ENCODE peak calls at places on chromosomes 12 and 14, in seven cellular contexts. One of them, this sample, is unnamed.

GRCh38 chr14:101843665-101844064 is 82.2 kb downstream of the PPP2R5C start:
- DNase-seq in uterus: no peak
- DNase-seq in PC-3: peak
- DNase-seq in fibroblast of lung: no peak
- DNase-seq in Calu3: peak
- DNase-seq in CD4-positive, alpha-beta T cell: no peak
- DNase-seq in left ventricle myocardium inferior: no peak
- DNase-seq in this sample: no peak

GRCh38 chr14:100540141-100540925 is 46.9 kb downstream of the BEGAIN start:
- DNase-seq in fibroblast of lung: no peak
- DNase-seq in left ventricle myocardium inferior: peak
- DNase-seq in CD4-positive, alpha-beta T cell: no peak
- DNase-seq in uterus: peak
- DNase-seq in PC-3: no peak
- DNase-seq in Calu3: peak
- DNase-seq in this sample: peak

GRCh38 chr12:122518908-122519307 is 7.8 kb downstream of the RSRC2 start:
- DNase-seq in CD4-positive, alpha-beta T cell: no peak
- DNase-seq in left ventricle myocardium inferior: no peak
- DNase-seq in Calu3: no peak
- DNase-seq in PC-3: no peak
- DNase-seq in fibroblast of lung: no peak
- DNase-seq in uterus: no peak
- DNase-seq in this sample: no peak

GRCh38 chr14:50941151-50941550 is 3.1 kb downstream of the PYGL start:
- DNase-seq in fibroblast of lung: peak
- DNase-seq in left ventricle myocardium inferior: no peak
- DNase-seq in PC-3: no peak
- DNase-seq in uterus: no peak
- DNase-seq in Calu3: no peak
- DNase-seq in CD4-positive, alpha-beta T cell: no peak
- DNase-seq in this sample: no peak

GRCh38 chr12:13210543-13211190 is 14.1 kb downstream of the EMP1 start:
- DNase-seq in left ventricle myocardium inferior: no peak
- DNase-seq in fibroblast of lung: no peak
- DNase-seq in CD4-positive, alpha-beta T cell: no peak
- DNase-seq in Calu3: no peak
- DNase-seq in PC-3: no peak
- DNase-seq in uterus: no peak
- DNase-seq in this sample: no peak

GRCh38 chr12:93128332-93128707 is 199.2 kb upstream of the EEA1 start:
- DNase-seq in Calu3: no peak
- DNase-seq in uterus: no peak
- DNase-seq in left ventricle myocardium inferior: peak
- DNase-seq in CD4-positive, alpha-beta T cell: no peak
- DNase-seq in PC-3: no peak
- DNase-seq in fibroblast of lung: no peak
- DNase-seq in this sample: no peak

GRCh38 chr12:102484017-102484731 is 3.8 kb upstream of the IGF1 start:
- DNase-seq in left ventricle myocardium inferior: peak
- DNase-seq in CD4-positive, alpha-beta T cell: peak
- DNase-seq in PC-3: peak
- DNase-seq in Calu3: peak
- DNase-seq in fibroblast of lung: peak
- DNase-seq in uterus: peak
- DNase-seq in this sample: peak

GRCh38 chr14:60575008-60575407 is 66.1 kb downstream of the SIX6 start:
- DNase-seq in left ventricle myocardium inferior: no peak
- DNase-seq in CD4-positive, alpha-beta T cell: no peak
- DNase-seq in fibroblast of lung: no peak
- DNase-seq in Calu3: no peak
- DNase-seq in uterus: no peak
- DNase-seq in PC-3: no peak
- DNase-seq in this sample: no peak

GRCh38 chr14:61555056-61555838 is 140.1 kb upstream of the HIF1A start:
- DNase-seq in uterus: no peak
- DNase-seq in left ventricle myocardium inferior: no peak
- DNase-seq in CD4-positive, alpha-beta T cell: no peak
- DNase-seq in Calu3: no peak
- DNase-seq in PC-3: peak
- DNase-seq in fibroblast of lung: peak
- DNase-seq in this sample: no peak

GRCh38 chr14:99562848-99563748 is 40.9 kb downstream of the CCDC85C start:
- DNase-seq in PC-3: peak
- DNase-seq in Calu3: peak
- DNase-seq in uterus: peak
- DNase-seq in CD4-positive, alpha-beta T cell: no peak
- DNase-seq in left ventricle myocardium inferior: peak
- DNase-seq in fibroblast of lung: peak
- DNase-seq in this sample: peak

GRCh38 chr12:27970391-27970980 is 2.0 kb downstream of the PTHLH start:
- DNase-seq in uterus: peak
- DNase-seq in left ventricle myocardium inferior: no peak
- DNase-seq in Calu3: no peak
- DNase-seq in CD4-positive, alpha-beta T cell: no peak
- DNase-seq in fibroblast of lung: peak
- DNase-seq in PC-3: peak
- DNase-seq in this sample: peak

GRCh38 chr12:12294215-12295005 is 27.6 kb upstream of the LRP6 start:
- DNase-seq in left ventricle myocardium inferior: no peak
- DNase-seq in Calu3: no peak
- DNase-seq in uterus: no peak
- DNase-seq in PC-3: no peak
- DNase-seq in CD4-positive, alpha-beta T cell: no peak
- DNase-seq in fibroblast of lung: peak
- DNase-seq in this sample: no peak

GRCh38 chr14:42665083-42665482 is 1058.4 kb downstream of the LRFN5 start:
- DNase-seq in left ventricle myocardium inferior: no peak
- DNase-seq in uterus: no peak
- DNase-seq in Calu3: no peak
- DNase-seq in PC-3: peak
- DNase-seq in fibroblast of lung: no peak
- DNase-seq in CD4-positive, alpha-beta T cell: no peak
- DNase-seq in this sample: no peak

GRCh38 chr12:85711735-85712390 is 124.3 kb downstream of the RASSF9 start:
- DNase-seq in fibroblast of lung: no peak
- DNase-seq in PC-3: no peak
- DNase-seq in left ventricle myocardium inferior: peak
- DNase-seq in uterus: peak
- DNase-seq in Calu3: no peak
- DNase-seq in CD4-positive, alpha-beta T cell: no peak
- DNase-seq in this sample: no peak

GRCh38 chr12:69318225-69318624 is 30.0 kb upstream of the LYZ start:
- DNase-seq in CD4-positive, alpha-beta T cell: no peak
- DNase-seq in uterus: no peak
- DNase-seq in PC-3: no peak
- DNase-seq in fibroblast of lung: no peak
- DNase-seq in Calu3: no peak
- DNase-seq in left ventricle myocardium inferior: no peak
- DNase-seq in this sample: no peak

GRCh38 chr12:66107451-66107915 is 23.1 kb downstream of the LLPH start:
- DNase-seq in PC-3: peak
- DNase-seq in fibroblast of lung: peak
- DNase-seq in uterus: peak
- DNase-seq in left ventricle myocardium inferior: no peak
- DNase-seq in CD4-positive, alpha-beta T cell: no peak
- DNase-seq in Calu3: peak
- DNase-seq in this sample: peak

GRCh38 chr12:121626087-121626852 is at the start of gene ORAI1:
- DNase-seq in PC-3: peak
- DNase-seq in fibroblast of lung: peak
- DNase-seq in CD4-positive, alpha-beta T cell: peak
- DNase-seq in Calu3: peak
- DNase-seq in uterus: peak
- DNase-seq in left ventricle myocardium inferior: peak
- DNase-seq in this sample: peak

GRCh38 chr14:101819251-101819990 is 57.9 kb downstream of the PPP2R5C start:
- DNase-seq in left ventricle myocardium inferior: no peak
- DNase-seq in uterus: no peak
- DNase-seq in CD4-positive, alpha-beta T cell: peak
- DNase-seq in fibroblast of lung: no peak
- DNase-seq in PC-3: no peak
- DNase-seq in Calu3: no peak
- DNase-seq in this sample: no peak

GRCh38 chr14:79246200-79246599 is 965.1 kb downstream of the DIO2 start:
- DNase-seq in uterus: no peak
- DNase-seq in left ventricle myocardium inferior: no peak
- DNase-seq in CD4-positive, alpha-beta T cell: no peak
- DNase-seq in Calu3: no peak
- DNase-seq in PC-3: no peak
- DNase-seq in fibroblast of lung: peak
- DNase-seq in this sample: no peak

GRCh38 chr14:81172353-81172752 is 48.4 kb downstream of the GTF2A1 start:
- DNase-seq in Calu3: no peak
- DNase-seq in PC-3: no peak
- DNase-seq in fibroblast of lung: no peak
- DNase-seq in left ventricle myocardium inferior: no peak
- DNase-seq in uterus: no peak
- DNase-seq in CD4-positive, alpha-beta T cell: no peak
- DNase-seq in this sample: no peak

GRCh38 chr12:101045486-101046474 is 164.3 kb downstream of the SLC5A8 start:
- DNase-seq in left ventricle myocardium inferior: no peak
- DNase-seq in CD4-positive, alpha-beta T cell: no peak
- DNase-seq in uterus: no peak
- DNase-seq in PC-3: no peak
- DNase-seq in Calu3: no peak
- DNase-seq in fibroblast of lung: peak
- DNase-seq in this sample: no peak

GRCh38 chr14:21486640-21487087 is 9.7 kb downstream of the TOX4 start:
- DNase-seq in left ventricle myocardium inferior: no peak
- DNase-seq in Calu3: no peak
- DNase-seq in fibroblast of lung: peak
- DNase-seq in PC-3: no peak
- DNase-seq in uterus: no peak
- DNase-seq in CD4-positive, alpha-beta T cell: no peak
- DNase-seq in this sample: no peak

GRCh38 chr14:106585692-106586091 is 1059.3 kb downstream of the TMEM121 start:
- DNase-seq in left ventricle myocardium inferior: no peak
- DNase-seq in fibroblast of lung: no peak
- DNase-seq in CD4-positive, alpha-beta T cell: no peak
- DNase-seq in PC-3: no peak
- DNase-seq in Calu3: no peak
- DNase-seq in uterus: no peak
- DNase-seq in this sample: no peak

GRCh38 chr14:106586098-106586704 is 1059.8 kb downstream of the TMEM121 start:
- DNase-seq in PC-3: no peak
- DNase-seq in fibroblast of lung: no peak
- DNase-seq in Calu3: peak
- DNase-seq in left ventricle myocardium inferior: no peak
- DNase-seq in uterus: no peak
- DNase-seq in CD4-positive, alpha-beta T cell: peak
- DNase-seq in this sample: no peak
- TF ChIP-seq CTCF in PC-3: peak
- TF ChIP-seq CTCF in fibroblast of lung: no peak
- TF ChIP-seq CTCF in Calu3: no peak
- TF ChIP-seq CTCF in left ventricle myocardium inferior: peak
- TF ChIP-seq CTCF in uterus: no peak
- TF ChIP-seq CTCF in CD4-positive, alpha-beta T cell: peak
- TF ChIP-seq CTCF in this sample: no peak

GRCh38 chr14:103838117-103838516 is 9.3 kb downstream of the PPP1R13B start:
- DNase-seq in left ventricle myocardium inferior: no peak
- DNase-seq in fibroblast of lung: no peak
- DNase-seq in uterus: no peak
- DNase-seq in PC-3: no peak
- DNase-seq in CD4-positive, alpha-beta T cell: no peak
- DNase-seq in Calu3: no peak
- DNase-seq in this sample: no peak

GRCh38 chr14:103834956-103835355 is 12.4 kb downstream of the PPP1R13B start:
- DNase-seq in left ventricle myocardium inferior: no peak
- DNase-seq in CD4-positive, alpha-beta T cell: no peak
- DNase-seq in fibroblast of lung: no peak
- DNase-seq in PC-3: no peak
- DNase-seq in Calu3: no peak
- DNase-seq in uterus: no peak
- DNase-seq in this sample: no peak

GRCh38 chr14:103840016-103840415 is 7.4 kb downstream of the PPP1R13B start:
- DNase-seq in left ventricle myocardium inferior: no peak
- DNase-seq in fibroblast of lung: no peak
- DNase-seq in Calu3: no peak
- DNase-seq in PC-3: no peak
- DNase-seq in uterus: no peak
- DNase-seq in CD4-positive, alpha-beta T cell: no peak
- DNase-seq in this sample: no peak

GRCh38 chr14:103839569-103839968 is 7.8 kb downstream of the PPP1R13B start:
- DNase-seq in Calu3: no peak
- DNase-seq in left ventricle myocardium inferior: no peak
- DNase-seq in PC-3: no peak
- DNase-seq in fibroblast of lung: no peak
- DNase-seq in CD4-positive, alpha-beta T cell: no peak
- DNase-seq in uterus: no peak
- DNase-seq in this sample: no peak

GRCh38 chr14:103836976-103837725 is 10.2 kb downstream of the PPP1R13B start:
- DNase-seq in left ventricle myocardium inferior: no peak
- DNase-seq in CD4-positive, alpha-beta T cell: no peak
- DNase-seq in fibroblast of lung: no peak
- DNase-seq in Calu3: no peak
- DNase-seq in uterus: no peak
- DNase-seq in PC-3: no peak
- DNase-seq in this sample: no peak
- TF ChIP-seq CTCF in left ventricle myocardium inferior: no peak
- TF ChIP-seq CTCF in CD4-positive, alpha-beta T cell: no peak
- TF ChIP-seq CTCF in fibroblast of lung: no peak
- TF ChIP-seq CTCF in Calu3: no peak
- TF ChIP-seq CTCF in uterus: no peak
- TF ChIP-seq CTCF in PC-3: no peak
- TF ChIP-seq CTCF in this sample: no peak

GRCh38 chr12:53251477-53252348 is 16.4 kb upstream of the ESPL1 start:
- DNase-seq in fibroblast of lung: peak
- DNase-seq in uterus: peak
- DNase-seq in left ventricle myocardium inferior: peak
- DNase-seq in CD4-positive, alpha-beta T cell: peak
- DNase-seq in PC-3: peak
- DNase-seq in Calu3: peak
- DNase-seq in this sample: peak
- TF ChIP-seq CTCF in fibroblast of lung: peak
- TF ChIP-seq CTCF in uterus: peak
- TF ChIP-seq CTCF in left ventricle myocardium inferior: no peak
- TF ChIP-seq CTCF in CD4-positive, alpha-beta T cell: peak
- TF ChIP-seq CTCF in PC-3: peak
- TF ChIP-seq CTCF in Calu3: peak
- TF ChIP-seq CTCF in this sample: no peak

GRCh38 chr12:14558377-14559051 is 9.2 kb downstream of the PLBD1 start:
- DNase-seq in left ventricle myocardium inferior: no peak
- DNase-seq in uterus: no peak
- DNase-seq in Calu3: no peak
- DNase-seq in PC-3: no peak
- DNase-seq in CD4-positive, alpha-beta T cell: no peak
- DNase-seq in fibroblast of lung: no peak
- DNase-seq in this sample: no peak

GRCh38 chr12:14548609-14549008 is 19.1 kb downstream of the PLBD1 start:
- DNase-seq in CD4-positive, alpha-beta T cell: no peak
- DNase-seq in Calu3: no peak
- DNase-seq in fibroblast of lung: no peak
- DNase-seq in uterus: no peak
- DNase-seq in left ventricle myocardium inferior: no peak
- DNase-seq in PC-3: no peak
- DNase-seq in this sample: no peak

GRCh38 chr12:14557966-14558365 is 9.7 kb downstream of the PLBD1 start:
- DNase-seq in PC-3: no peak
- DNase-seq in left ventricle myocardium inferior: no peak
- DNase-seq in uterus: no peak
- DNase-seq in Calu3: no peak
- DNase-seq in CD4-positive, alpha-beta T cell: no peak
- DNase-seq in fibroblast of lung: no peak
- DNase-seq in this sample: no peak

GRCh38 chr12:14554281-14555008 is 13.2 kb downstream of the PLBD1 start:
- DNase-seq in CD4-positive, alpha-beta T cell: no peak
- DNase-seq in PC-3: peak
- DNase-seq in left ventricle myocardium inferior: peak
- DNase-seq in Calu3: peak
- DNase-seq in uterus: peak
- DNase-seq in fibroblast of lung: no peak
- DNase-seq in this sample: no peak
- TF ChIP-seq CTCF in CD4-positive, alpha-beta T cell: no peak
- TF ChIP-seq CTCF in PC-3: no peak
- TF ChIP-seq CTCF in left ventricle myocardium inferior: peak
- TF ChIP-seq CTCF in Calu3: no peak
- TF ChIP-seq CTCF in uterus: no peak
- TF ChIP-seq CTCF in fibroblast of lung: peak
- TF ChIP-seq CTCF in this sample: no peak

This sample was measured in endothelial cell.